ENCODE peak calls at places on chromosomes 3 and 15, in eight cellular contexts. U, C, X, K, F, L, I and O are unnamed samples. For H3K4me1, the result is how much of the 10 kb centered on the place peaks cover.

GRCh38 chr3:168847293-168847883 is 751.7 kb upstream of the GOLIM4 start:
- DNase-seq in U (no peak), C (peak), X (no peak), K (peak), F (peak), L (no peak), I (peak), O (no peak)

GRCh38 chr3:11507719-11508118 is 136.0 kb downstream of the VGLL4 start:
- DNase-seq in U (no peak), C (no peak), X (no peak), K (no peak), F (peak), L (no peak), I (no peak), O (no peak)

GRCh38 chr3:159787191-159787590 is 201.4 kb upstream of the IL12A start:
- DNase-seq in U (no peak), C (no peak), X (no peak), K (no peak), F (peak), L (no peak), I (no peak), O (no peak)

GRCh38 chr3:78868570-78868969 is 899.2 kb downstream of the ROBO1 start:
- DNase-seq in U (no peak), C (no peak), X (no peak), K (no peak), F (no peak), L (no peak), I (no peak), O (no peak)

GRCh38 chr3:99134996-99135395 is 233.5 kb upstream of the DCBLD2 start:
- DNase-seq in U (no peak), C (no peak), X (no peak), K (no peak), F (no peak), L (no peak), I (no peak), O (no peak)

GRCh38 chr3:37726445-37727000 is 135.2 kb upstream of the CTDSPL start:
- DNase-seq in U (no peak), C (no peak), X (no peak), K (no peak), F (no peak), L (no peak), I (no peak), O (peak)

GRCh38 chr3:103002447-103002846 is 567.6 kb downstream of the ZPLD1 start:
- DNase-seq in U (no peak), C (no peak), X (no peak), K (no peak), F (no peak), L (no peak), I (no peak), O (no peak)

GRCh38 chr3:166303685-166304084 is 466.5 kb upstream of the BCHE start:
- DNase-seq in U (no peak), C (no peak), X (no peak), K (no peak), F (no peak), L (no peak), I (no peak), O (no peak)

GRCh38 chr15:65829150-65829764 is 37.2 kb upstream of the DENND4A start:
- DNase-seq in U (no peak), C (no peak), X (no peak), K (no peak), F (peak), L (no peak), I (peak), O (no peak)

GRCh38 chr15:43086551-43086950 is 19.3 kb downstream of the UBR1 start:
- DNase-seq in U (no peak), C (no peak), X (no peak), K (no peak), F (no peak), L (no peak), I (no peak), O (no peak)

GRCh38 chr15:45674646-45675045 is 39.8 kb downstream of the SQOR start:
- DNase-seq in U (no peak), C (no peak), X (no peak), K (no peak), F (no peak), L (no peak), I (no peak), O (no peak)

GRCh38 chr15:45268135-45268534 is 16.1 kb downstream of the SLC28A2 start:
- DNase-seq in U (no peak), C (no peak), X (no peak), K (no peak), F (peak), L (no peak), I (no peak), O (no peak)

GRCh38 chr3:97971679-97972567 is at the start of gene RIOX2:
- DNase-seq in U (peak), C (peak), X (peak), K (peak), F (peak), L (peak), I (peak), O (peak)

GRCh38 chr3:97970929-97971460 is 1.2 kb downstream of the RIOX2 start:
- DNase-seq in U (no peak), C (no peak), X (no peak), K (no peak), F (no peak), L (no peak), I (peak), O (no peak)

GRCh38 chr3:97974996-97975395 is 2.8 kb upstream of the RIOX2 start:
- DNase-seq in U (no peak), C (no peak), X (no peak), K (no peak), F (no peak), L (no peak), I (no peak), O (no peak)

GRCh38 chr3:97975466-97975865 is 3.2 kb upstream of the RIOX2 start:
- DNase-seq in U (no peak), C (no peak), X (no peak), K (no peak), F (no peak), L (no peak), I (no peak), O (no peak)

DNA sequence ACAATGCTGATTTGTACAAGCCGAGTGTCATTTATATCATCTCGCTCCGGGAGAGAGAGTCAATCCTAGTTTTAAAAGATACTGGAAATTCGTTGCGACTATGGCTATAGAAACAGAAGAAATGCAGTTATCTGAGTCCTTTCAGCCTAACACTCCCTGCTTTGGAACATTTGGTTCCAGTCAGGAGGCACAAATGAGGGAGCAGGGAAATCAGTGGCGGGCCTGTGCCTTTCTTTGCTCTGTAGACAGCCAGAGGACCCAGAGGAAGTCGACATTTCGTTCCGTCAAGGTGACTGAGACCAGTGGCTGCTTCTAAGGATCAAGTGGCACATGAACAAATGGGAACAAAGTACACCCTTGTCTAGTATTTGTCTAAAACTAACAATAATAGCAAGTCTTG is 745 bp upstream of the RIOX2 start:
- DNase-seq in U (no peak), C (no peak), X (no peak), K (no peak), F (no peak), L (no peak), I (no peak), O (no peak)
- H3K4me3 ChIP-seq in U (peak), C (peak), X (peak), K (peak), F (no peak), L (peak), I (peak), O (no peak)

DNA sequence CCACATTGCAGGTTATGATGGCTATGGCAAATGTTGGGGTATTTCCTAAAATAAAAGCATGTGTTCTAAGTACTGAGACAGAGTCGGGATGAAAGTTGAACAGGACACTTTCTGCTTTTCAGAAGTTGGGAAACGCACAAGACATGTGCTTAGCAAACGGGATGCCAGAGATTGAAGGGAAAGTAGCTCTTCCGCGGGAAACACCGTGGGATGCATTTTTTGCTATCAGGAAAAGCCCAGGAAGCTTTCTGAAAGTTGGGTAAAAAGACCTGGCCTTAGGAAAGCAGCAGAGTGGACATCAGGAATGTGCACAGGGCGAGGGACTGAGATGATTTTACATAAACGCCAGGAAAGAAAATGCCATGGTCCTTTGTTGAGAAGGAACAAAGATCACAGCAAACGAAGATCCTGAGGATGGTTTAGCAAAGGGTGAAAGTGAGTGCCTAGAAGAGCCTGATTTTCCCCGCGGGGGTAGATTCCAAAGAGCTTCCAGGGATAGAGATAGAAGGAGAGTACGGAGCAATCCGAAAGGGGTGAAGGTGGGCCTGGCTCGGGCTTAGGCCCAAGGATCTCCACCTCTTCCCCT is 1.1 kb downstream of the CDC25A start:
- DNase-seq in U (no peak), C (no peak), X (no peak), K (no peak), F (peak), L (no peak), I (no peak), O (no peak)
- H3K27ac ChIP-seq in U (no peak), C (no peak), X (peak), K (no peak), F (no peak), L (no peak), I (peak), O (no peak)

GRCh38 chr3:126749931-126750759 is 46.1 kb downstream of the CHCHD6 start:
- DNase-seq in U (no peak), C (no peak), X (no peak), K (no peak), F (no peak), L (no peak), I (no peak), O (no peak)

GRCh38 chr3:126749547-126749875 is 45.5 kb downstream of the CHCHD6 start:
- DNase-seq in U (no peak), C (no peak), X (no peak), K (no peak), F (no peak), L (no peak), I (no peak), O (no peak)

GRCh38 chr3:126751611-126752302 is 47.7 kb downstream of the CHCHD6 start:
- DNase-seq in U (no peak), C (no peak), X (no peak), K (no peak), F (peak), L (no peak), I (no peak), O (no peak)

GRCh38 chr3:126752303-126753190 is 48.5 kb downstream of the CHCHD6 start:
- DNase-seq in U (peak), C (peak), X (peak), K (peak), F (peak), L (peak), I (peak), O (peak)

GRCh38 chr3:126750760-126751129 is 46.7 kb downstream of the CHCHD6 start:
- DNase-seq in U (no peak), C (no peak), X (no peak), K (no peak), F (peak), L (no peak), I (no peak), O (no peak)
- H3K4me1 ChIP-seq in U (under half), C (under half), X (under half), K (under half), F (under half), L (under half), I (under half), O (under half)

DNA sequence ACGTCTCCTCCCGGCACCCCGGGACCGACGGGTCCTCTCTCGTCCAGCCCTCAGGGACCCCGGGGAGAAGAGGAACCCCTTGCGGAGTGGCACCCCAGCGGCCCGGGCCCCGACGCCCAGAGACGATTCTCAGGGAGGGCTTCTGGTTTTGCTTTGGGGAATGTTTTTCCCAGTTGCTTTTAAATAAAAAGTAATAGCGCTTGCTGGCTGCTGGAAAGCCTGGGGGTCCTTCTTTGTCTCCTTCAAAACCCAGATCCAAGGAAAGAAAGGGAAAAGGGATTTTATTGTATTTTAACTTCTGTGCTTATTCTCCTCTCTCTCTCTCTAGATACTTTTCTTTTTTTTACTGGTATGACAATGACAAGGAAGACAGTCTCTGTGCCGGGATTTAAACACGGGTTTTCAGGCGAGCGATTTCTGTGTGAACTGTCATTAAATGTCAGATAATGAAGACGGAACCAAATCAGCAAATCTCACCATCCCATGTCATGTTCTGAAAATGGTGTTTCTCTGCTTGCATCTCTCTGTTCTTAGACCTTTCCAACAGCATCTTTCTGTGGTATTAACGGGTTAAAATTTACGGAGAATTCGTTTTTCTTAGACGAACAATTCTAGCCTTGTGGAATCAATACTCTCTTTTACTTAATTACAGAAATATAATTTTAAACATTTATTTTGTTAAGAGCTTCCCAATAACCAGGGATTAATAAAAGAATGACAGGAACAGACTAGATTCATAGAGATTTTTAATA is 556 bp upstream of the PCOLCE2 start:
- DNase-seq in U (no peak), C (no peak), X (no peak), K (no peak), F (no peak), L (no peak), I (no peak), O (no peak)
- H3K4me3 ChIP-seq in U (peak), C (peak), X (peak), K (peak), F (peak), L (peak), I (peak), O (peak)

DNA sequence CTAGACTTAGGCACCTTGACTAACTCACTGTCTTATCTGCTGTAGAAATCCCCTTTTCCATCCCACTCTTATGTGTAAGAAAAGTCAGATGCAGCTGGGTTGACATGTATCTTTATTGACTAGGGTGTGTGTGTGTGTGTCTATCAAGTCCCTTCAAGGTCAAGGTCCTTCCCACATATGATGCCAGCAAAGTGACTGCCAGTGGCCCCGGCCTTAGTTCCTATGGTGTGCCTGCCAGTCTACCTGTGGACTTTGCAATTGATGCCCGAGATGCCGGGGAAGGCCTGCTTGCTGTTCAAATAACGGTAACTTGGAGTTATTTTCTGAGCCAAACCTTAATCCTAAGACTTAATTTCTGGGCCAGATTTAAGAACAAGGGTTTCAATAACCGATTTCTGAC is 76.3 kb downstream of the DNASE1L3 start:
- DNase-seq in U (no peak), C (no peak), X (no peak), K (no peak), F (no peak), L (no peak), I (no peak), O (no peak)
- H3K27ac ChIP-seq in U (no peak), C (no peak), X (no peak), K (no peak), F (no peak), L (no peak), I (no peak), O (no peak)

GRCh38 chr3:30628188-30628930 is 22.0 kb downstream of the TGFBR2 start:
- DNase-seq in U (no peak), C (no peak), X (no peak), K (no peak), F (peak), L (no peak), I (no peak), O (no peak)
- H3K4me1 ChIP-seq in U (under half), C (under half), X (under half), K (half or more), F (under half), L (half or more), I (under half), O (under half)

DNA sequence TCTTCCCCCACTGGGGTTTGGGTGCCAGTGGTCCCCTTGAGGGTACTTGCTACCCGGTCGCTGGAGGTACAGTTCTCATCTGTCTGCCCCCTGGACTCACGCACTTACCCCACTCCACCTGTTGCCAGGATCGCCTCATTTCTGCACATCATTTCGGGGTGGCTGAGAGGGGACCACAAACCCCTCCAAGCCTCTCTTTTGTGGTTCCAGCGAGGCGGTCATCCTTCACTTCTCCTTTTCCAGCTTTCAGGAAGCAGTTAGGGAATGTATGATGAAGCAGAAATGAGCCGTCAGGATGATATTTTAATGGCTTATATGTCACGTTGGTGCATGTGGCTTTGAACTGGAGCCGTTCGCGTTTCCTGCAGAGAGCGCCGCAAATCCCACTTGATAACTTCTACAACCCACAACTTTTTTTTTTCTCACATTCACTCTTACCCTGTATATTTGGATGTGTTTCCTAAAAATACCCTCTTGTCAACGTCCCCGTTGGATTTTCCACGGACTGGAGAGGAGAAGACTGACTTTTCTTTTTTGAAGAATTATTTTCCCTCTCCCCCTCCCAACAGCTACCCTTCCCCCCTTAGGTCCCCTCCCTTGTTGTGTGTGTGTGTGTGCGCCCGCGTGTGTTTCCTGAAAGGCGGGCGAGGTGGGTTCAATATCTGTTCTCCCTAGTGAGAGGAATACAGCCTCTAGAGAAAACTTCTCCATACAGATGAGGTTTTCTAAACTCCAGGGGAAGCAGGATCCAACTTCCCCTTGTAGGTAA is at the start of gene ZIC4:
- DNase-seq in U (no peak), C (no peak), X (no peak), K (no peak), F (peak), L (no peak), I (no peak), O (no peak)
- H3K4me3 ChIP-seq in U (no peak), C (peak), X (no peak), K (no peak), F (no peak), L (no peak), I (no peak), O (no peak)

GRCh38 chr15:92603743-92604470 is 51.7 kb downstream of the FAM174B start:
- DNase-seq in U (no peak), C (no peak), X (no peak), K (no peak), F (no peak), L (no peak), I (no peak), O (no peak)
- H3K27ac ChIP-seq in U (no peak), C (no peak), X (no peak), K (no peak), F (no peak), L (no peak), I (no peak), O (no peak)